ENCODE peak calls at places on chromosome 1, in six cellular contexts. One of them, this sample, is unnamed.

GRCh38 chr1:1763657-1764621 is 14.3 kb downstream of the NADK start:
- DNase-seq in IMR-90: no peak
- DNase-seq in neural crest cell: no peak
- DNase-seq in iPS-NIHi11: no peak
- DNase-seq in nucleus accumbens: no peak
- DNase-seq in stimulated activated CD4-positive, alpha-beta T cell treated with anti-CD3 and anti-CD28 coated beads, Interleukin-1b, Interleukin-23, amount 100 ng/mL, for 1 hour: no peak
- DNase-seq in this sample: no peak

GRCh38 chr1:93701619-93702018 is 20.0 kb upstream of the BCAR3 start:
- DNase-seq in stimulated activated CD4-positive, alpha-beta T cell treated with anti-CD3 and anti-CD28 coated beads, Interleukin-1b, Interleukin-23, amount 100 ng/mL, for 1 hour: no peak
- DNase-seq in nucleus accumbens: no peak
- DNase-seq in neural crest cell: no peak
- DNase-seq in iPS-NIHi11: peak
- DNase-seq in IMR-90: peak
- DNase-seq in this sample: no peak

GRCh38 chr1:169427081-169427611 is at the start of gene CCDC181:
- DNase-seq in IMR-90: peak
- DNase-seq in neural crest cell: peak
- DNase-seq in nucleus accumbens: peak
- DNase-seq in stimulated activated CD4-positive, alpha-beta T cell treated with anti-CD3 and anti-CD28 coated beads, Interleukin-1b, Interleukin-23, amount 100 ng/mL, for 1 hour: peak
- DNase-seq in iPS-NIHi11: peak
- DNase-seq in this sample: peak

GRCh38 chr1:178871551-178872320 is 859 bp upstream of the ANGPTL1 start:
- DNase-seq in neural crest cell: no peak
- DNase-seq in stimulated activated CD4-positive, alpha-beta T cell treated with anti-CD3 and anti-CD28 coated beads, Interleukin-1b, Interleukin-23, amount 100 ng/mL, for 1 hour: no peak
- DNase-seq in nucleus accumbens: no peak
- DNase-seq in iPS-NIHi11: no peak
- DNase-seq in IMR-90: no peak
- DNase-seq in this sample: no peak

GRCh38 chr1:147837845-147838363 is 64.7 kb upstream of the GJA8 start:
- DNase-seq in stimulated activated CD4-positive, alpha-beta T cell treated with anti-CD3 and anti-CD28 coated beads, Interleukin-1b, Interleukin-23, amount 100 ng/mL, for 1 hour: no peak
- DNase-seq in iPS-NIHi11: no peak
- DNase-seq in IMR-90: no peak
- DNase-seq in nucleus accumbens: no peak
- DNase-seq in neural crest cell: no peak
- DNase-seq in this sample: no peak

GRCh38 chr1:175152006-175152652 is 40.4 kb downstream of the KIAA0040 start:
- DNase-seq in iPS-NIHi11: peak
- DNase-seq in IMR-90: peak
- DNase-seq in nucleus accumbens: no peak
- DNase-seq in neural crest cell: peak
- DNase-seq in stimulated activated CD4-positive, alpha-beta T cell treated with anti-CD3 and anti-CD28 coated beads, Interleukin-1b, Interleukin-23, amount 100 ng/mL, for 1 hour: peak
- DNase-seq in this sample: peak

GRCh38 chr1:201999625-202000238 is 10.7 kb upstream of the ELF3 start:
- DNase-seq in nucleus accumbens: no peak
- DNase-seq in iPS-NIHi11: peak
- DNase-seq in neural crest cell: peak
- DNase-seq in stimulated activated CD4-positive, alpha-beta T cell treated with anti-CD3 and anti-CD28 coated beads, Interleukin-1b, Interleukin-23, amount 100 ng/mL, for 1 hour: no peak
- DNase-seq in IMR-90: peak
- DNase-seq in this sample: no peak

GRCh38 chr1:221858758-221859157 is 116.9 kb upstream of the DUSP10 start:
- DNase-seq in stimulated activated CD4-positive, alpha-beta T cell treated with anti-CD3 and anti-CD28 coated beads, Interleukin-1b, Interleukin-23, amount 100 ng/mL, for 1 hour: no peak
- DNase-seq in IMR-90: peak
- DNase-seq in nucleus accumbens: no peak
- DNase-seq in neural crest cell: no peak
- DNase-seq in iPS-NIHi11: no peak
- DNase-seq in this sample: no peak

GRCh38 chr1:245173446-245174178 is 18.8 kb downstream of the KIF26B start:
- DNase-seq in IMR-90: no peak
- DNase-seq in iPS-NIHi11: no peak
- DNase-seq in nucleus accumbens: no peak
- DNase-seq in stimulated activated CD4-positive, alpha-beta T cell treated with anti-CD3 and anti-CD28 coated beads, Interleukin-1b, Interleukin-23, amount 100 ng/mL, for 1 hour: no peak
- DNase-seq in neural crest cell: no peak
- DNase-seq in this sample: no peak

GRCh38 chr1:1778827-1779675 is 781 bp upstream of the NADK start:
- DNase-seq in IMR-90: no peak
- DNase-seq in iPS-NIHi11: peak
- DNase-seq in nucleus accumbens: no peak
- DNase-seq in stimulated activated CD4-positive, alpha-beta T cell treated with anti-CD3 and anti-CD28 coated beads, Interleukin-1b, Interleukin-23, amount 100 ng/mL, for 1 hour: peak
- DNase-seq in neural crest cell: no peak
- DNase-seq in this sample: peak

GRCh38 chr1:50972766-50973165 is 2.7 kb downstream of the CDKN2C start:
- DNase-seq in iPS-NIHi11: no peak
- DNase-seq in stimulated activated CD4-positive, alpha-beta T cell treated with anti-CD3 and anti-CD28 coated beads, Interleukin-1b, Interleukin-23, amount 100 ng/mL, for 1 hour: no peak
- DNase-seq in IMR-90: no peak
- DNase-seq in nucleus accumbens: no peak
- DNase-seq in neural crest cell: no peak
- DNase-seq in this sample: no peak

GRCh38 chr1:112937495-112937894 is 18.5 kb downstream of the SLC16A1 start:
- DNase-seq in stimulated activated CD4-positive, alpha-beta T cell treated with anti-CD3 and anti-CD28 coated beads, Interleukin-1b, Interleukin-23, amount 100 ng/mL, for 1 hour: no peak
- DNase-seq in IMR-90: no peak
- DNase-seq in nucleus accumbens: no peak
- DNase-seq in neural crest cell: no peak
- DNase-seq in iPS-NIHi11: no peak
- DNase-seq in this sample: no peak

GRCh38 chr1:39087109-39087834 is 61.1 kb downstream of the NDUFS5 start:
- DNase-seq in iPS-NIHi11: no peak
- DNase-seq in IMR-90: peak
- DNase-seq in stimulated activated CD4-positive, alpha-beta T cell treated with anti-CD3 and anti-CD28 coated beads, Interleukin-1b, Interleukin-23, amount 100 ng/mL, for 1 hour: no peak
- DNase-seq in nucleus accumbens: no peak
- DNase-seq in neural crest cell: no peak
- DNase-seq in this sample: no peak

GRCh38 chr1:113812661-113813135 is 422 bp upstream of the RSBN1 start:
- DNase-seq in neural crest cell: no peak
- DNase-seq in nucleus accumbens: no peak
- DNase-seq in stimulated activated CD4-positive, alpha-beta T cell treated with anti-CD3 and anti-CD28 coated beads, Interleukin-1b, Interleukin-23, amount 100 ng/mL, for 1 hour: no peak
- DNase-seq in iPS-NIHi11: peak
- DNase-seq in IMR-90: no peak
- DNase-seq in this sample: no peak

GRCh38 chr1:174021611-174022079 is 512 bp downstream of the RC3H1 start:
- DNase-seq in neural crest cell: no peak
- DNase-seq in nucleus accumbens: no peak
- DNase-seq in IMR-90: peak
- DNase-seq in iPS-NIHi11: peak
- DNase-seq in stimulated activated CD4-positive, alpha-beta T cell treated with anti-CD3 and anti-CD28 coated beads, Interleukin-1b, Interleukin-23, amount 100 ng/mL, for 1 hour: peak
- DNase-seq in this sample: peak

GRCh38 chr1:225954753-225955152 is 13.7 kb upstream of the LEFTY2 start:
- DNase-seq in iPS-NIHi11: no peak
- DNase-seq in nucleus accumbens: no peak
- DNase-seq in IMR-90: no peak
- DNase-seq in neural crest cell: no peak
- DNase-seq in stimulated activated CD4-positive, alpha-beta T cell treated with anti-CD3 and anti-CD28 coated beads, Interleukin-1b, Interleukin-23, amount 100 ng/mL, for 1 hour: no peak
- DNase-seq in this sample: no peak

GRCh38 chr1:163130250-163130856 is 61.2 kb downstream of the RGS4 start:
- DNase-seq in stimulated activated CD4-positive, alpha-beta T cell treated with anti-CD3 and anti-CD28 coated beads, Interleukin-1b, Interleukin-23, amount 100 ng/mL, for 1 hour: no peak
- DNase-seq in nucleus accumbens: no peak
- DNase-seq in iPS-NIHi11: no peak
- DNase-seq in IMR-90: peak
- DNase-seq in neural crest cell: no peak
- DNase-seq in this sample: no peak